ENCODE peak calls at places on chromosomes 2 and 18, in eight cellular contexts. H is naive thymus-derived CD4-positive, alpha-beta T cell; J is CD4-positive, alpha-beta T cell; L is ovary; D is PC-9; O is colonic mucosa; A is neural progenitor cell; E is H1. T is an unnamed sample.

GRCh38 chr2:69618362-69618761 is 25.2 kb downstream of the AAK1 start:
- DNase-seq in H (no peak), J (no peak), L (no peak), D (no peak), O (no peak), A (no peak), E (no peak), T (no peak)

GRCh38 chr2:75108937-75109482 is 90.3 kb downstream of the TACR1 start:
- DNase-seq in H (no peak), J (no peak), L (no peak), D (no peak), O (no peak), A (peak; percentile 6), E (no peak), T (no peak)

GRCh38 chr2:150538582-150539236 is 51.2 kb upstream of the RND3 start:
- DNase-seq in H (no peak), J (no peak), L (no peak), D (no peak), O (no peak), A (no peak), E (no peak), T (no peak)

GRCh38 chr18:47260138-47260923 is 8.9 kb upstream of the SKOR2 start:
- DNase-seq in H (no peak), J (no peak), L (no peak), D (no peak), O (peak; percentile 62), A (peak; percentile 93), E (no peak), T (no peak)

GRCh38 chr2:68565858-68566257 is 77.5 kb upstream of the PROKR1 start:
- DNase-seq in H (no peak), J (no peak), L (no peak), D (no peak), O (no peak), A (no peak), E (no peak), T (no peak)

GRCh38 chr18:61854578-61854977 is 38.2 kb downstream of the RNF152 start:
- DNase-seq in H (no peak), J (no peak), L (no peak), D (no peak), O (no peak), A (no peak), E (no peak), T (no peak)

GRCh38 chr18:51123936-51124486 is 73.5 kb downstream of the MEX3C start:
- DNase-seq in H (no peak), J (no peak), L (no peak), D (no peak), O (no peak), A (no peak), E (no peak), T (no peak)

GRCh38 chr2:37656512-37657423 is 14.7 kb downstream of the CDC42EP3 start:
- DNase-seq in H (peak; percentile 35), J (no peak), L (no peak), D (no peak), O (no peak), A (peak; percentile 77), E (peak; percentile 70), T (no peak)

GRCh38 chr2:98253461-98254073 is 92.7 kb upstream of the CNGA3 start:
- DNase-seq in H (no peak), J (no peak), L (peak; percentile 53), D (no peak), O (no peak), A (no peak), E (no peak), T (no peak)

GRCh38 chr18:48667276-48668254 is 128.7 kb downstream of the CTIF start:
- DNase-seq in H (no peak), J (no peak), L (peak; percentile 17), D (no peak), O (no peak), A (peak; percentile 59), E (no peak), T (no peak)

GRCh38 chr2:199495147-199495546 is 37.4 kb upstream of the SATB2 start:
- DNase-seq in H (no peak), J (no peak), L (no peak), D (no peak), O (no peak), A (no peak), E (no peak), T (no peak)

GRCh38 chr2:159661286-159661685 is 44.9 kb upstream of the BAZ2B start:
- DNase-seq in H (no peak), J (no peak), L (no peak), D (no peak), O (no peak), A (no peak), E (no peak), T (no peak)

GRCh38 chr2:239232195-239232578 is 168.6 kb downstream of the HDAC4 start:
- DNase-seq in H (no peak), J (no peak), L (no peak), D (no peak), O (no peak), A (no peak), E (no peak), T (no peak)

GRCh38 chr2:239227661-239228371 is 173.0 kb downstream of the HDAC4 start:
- DNase-seq in H (no peak), J (no peak), L (no peak), D (peak; percentile 19), O (no peak), A (no peak), E (no peak), T (no peak)

GRCh38 chr2:239233576-239233975 is 167.2 kb downstream of the HDAC4 start:
- DNase-seq in H (no peak), J (no peak), L (no peak), D (no peak), O (no peak), A (no peak), E (no peak), T (no peak)

GRCh38 chr2:239229545-239230279 is 171.1 kb downstream of the HDAC4 start:
- DNase-seq in H (no peak), J (no peak), L (no peak), D (no peak), O (no peak), A (no peak), E (no peak), T (no peak)

GRCh38 chr2:239230318-239231052 is 170.3 kb downstream of the HDAC4 start:
- DNase-seq in H (peak; percentile 58), J (no peak), L (no peak), D (no peak), O (no peak), A (no peak), E (no peak), T (peak; percentile 66)
- H3K27ac ChIP-seq in H (peak overlapping the region; percentile 72), J (peak overlapping the region; percentile 37), L (no peak overlapping the region), D (no peak overlapping the region), O (no peak overlapping the region), A (no peak overlapping the region), E (no peak overlapping the region), T (peak overlapping the region; percentile 71)

GRCh38 chr2:25979006-25979405 is 3.3 kb downstream of the KIF3C start:
- DNase-seq in H (no peak), J (no peak), L (no peak), D (no peak), O (no peak), A (no peak), E (no peak), T (no peak)
- H3K27ac ChIP-seq in H (no peak overlapping the region), J (no peak overlapping the region), L (no peak overlapping the region), D (peak overlapping the region; percentile 95), O (no peak overlapping the region), A (no peak overlapping the region), E (no peak overlapping the region), T (no peak overlapping the region)

GRCh38 chr2:43201016-43201415 is 25.4 kb downstream of the ZFP36L2 start:
- DNase-seq in H (no peak), J (no peak), L (no peak), D (no peak), O (no peak), A (no peak), E (no peak), T (no peak)
- H3K27ac ChIP-seq in H (no peak overlapping the region), J (no peak overlapping the region), L (no peak overlapping the region), D (peak overlapping the region; percentile 86), O (no peak overlapping the region), A (no peak overlapping the region), E (no peak overlapping the region), T (peak overlapping the region; percentile 81)

GRCh38 chr2:190366248-190366753 is 22.9 kb downstream of the INPP1 start:
- DNase-seq in H (no peak), J (no peak), L (no peak), D (no peak), O (no peak), A (no peak), E (no peak), T (no peak)
- H3K27ac ChIP-seq in H (no peak overlapping the region), J (no peak overlapping the region), L (no peak overlapping the region), D (no peak overlapping the region), O (no peak overlapping the region), A (no peak overlapping the region), E (no peak overlapping the region), T (no peak overlapping the region)

GRCh38 chr2:39266906-39267434 is 23.2 kb upstream of the CDKL4 start:
- DNase-seq in H (no peak), J (no peak), L (no peak), D (no peak), O (no peak), A (no peak), E (no peak), T (no peak)

GRCh38 chr2:39266139-39266805 is 22.5 kb upstream of the CDKL4 start:
- DNase-seq in H (no peak), J (no peak), L (no peak), D (no peak), O (no peak), A (no peak), E (no peak), T (no peak)

GRCh38 chr2:39260087-39260486 is 16.3 kb upstream of the CDKL4 start:
- DNase-seq in H (no peak), J (no peak), L (no peak), D (no peak), O (no peak), A (no peak), E (no peak), T (no peak)

GRCh38 chr2:39264733-39265132 is 21.0 kb upstream of the CDKL4 start:
- DNase-seq in H (no peak), J (no peak), L (no peak), D (no peak), O (no peak), A (no peak), E (no peak), T (no peak)

GRCh38 chr2:39265315-39265714 is 21.5 kb upstream of the CDKL4 start:
- DNase-seq in H (no peak), J (no peak), L (no peak), D (no peak), O (no peak), A (no peak), E (no peak), T (no peak)
- H3K27ac ChIP-seq in H (no peak overlapping the region), J (no peak overlapping the region), L (no peak overlapping the region), D (no peak overlapping the region), O (no peak overlapping the region), A (no peak overlapping the region), E (no peak overlapping the region), T (no peak overlapping the region)